ENCODE peak calls at places on chromosome 5, in five cellular contexts. F, G, K, H and A are unnamed samples.

GRCh38 chr5:95731571-95732554 is 727 bp downstream of the RHOBTB3 start:
- DNase-seq in K (peak; percentile 61), H (peak; percentile 20), G (peak; percentile 32), F (peak; percentile 57), A (no peak)

GRCh38 chr5:137622850-137623249 is 113.0 kb downstream of the KLHL3 start:
- DNase-seq in G (no peak), H (peak; percentile 64), K (no peak), F (no peak), A (no peak)

GRCh38 chr5:137836997-137837396 is 30.7 kb upstream of the MYOT start:
- DNase-seq in F (no peak), K (no peak), H (no peak), G (no peak), A (no peak)

GRCh38 chr5:74655716-74656115 is 15.2 kb upstream of the ENC1 start:
- DNase-seq in F (no peak), G (no peak), K (no peak), H (no peak), A (no peak)

GRCh38 chr5:154603485-154603884 is 125.5 kb upstream of the HAND1 start:
- DNase-seq in G (no peak), F (no peak), K (no peak), H (no peak), A (no peak)

GRCh38 chr5:125536582-125536981 is 790.1 kb upstream of the ZNF608 start:
- DNase-seq in K (no peak), F (no peak), H (no peak), G (no peak), A (no peak)

GRCh38 chr5:19314840-19315239 is 673.2 kb downstream of the CDH18 start:
- DNase-seq in F (no peak), K (no peak), G (no peak), H (no peak), A (no peak)

GRCh38 chr5:31531543-31531887 is 378 bp downstream of the DROSHA start:
- DNase-seq in H (peak; percentile 15), K (peak; percentile 39), F (peak; percentile 33), G (no peak), A (no peak)

GRCh38 chr5:73437126-73438047 is 11.2 kb downstream of the FOXD1 start:
- DNase-seq in H (no peak), G (no peak), K (peak; percentile 91), F (peak; percentile 61), A (no peak)

GRCh38 chr5:56264417-56265025 is 31.4 kb upstream of the ANKRD55 start:
- DNase-seq in H (peak; percentile 59), F (no peak), G (peak; percentile 48), K (peak; percentile 77), A (peak; percentile 38)

GRCh38 chr5:1551426-1551825 is 27.7 kb upstream of the LPCAT1 start:
- DNase-seq in H (no peak), G (no peak), K (no peak), F (no peak), A (no peak)

GRCh38 chr5:82147860-82148573 is 130.1 kb downstream of the RPS23 start:
- DNase-seq in F (no peak), H (no peak), G (no peak), K (no peak), A (no peak)

DNA sequence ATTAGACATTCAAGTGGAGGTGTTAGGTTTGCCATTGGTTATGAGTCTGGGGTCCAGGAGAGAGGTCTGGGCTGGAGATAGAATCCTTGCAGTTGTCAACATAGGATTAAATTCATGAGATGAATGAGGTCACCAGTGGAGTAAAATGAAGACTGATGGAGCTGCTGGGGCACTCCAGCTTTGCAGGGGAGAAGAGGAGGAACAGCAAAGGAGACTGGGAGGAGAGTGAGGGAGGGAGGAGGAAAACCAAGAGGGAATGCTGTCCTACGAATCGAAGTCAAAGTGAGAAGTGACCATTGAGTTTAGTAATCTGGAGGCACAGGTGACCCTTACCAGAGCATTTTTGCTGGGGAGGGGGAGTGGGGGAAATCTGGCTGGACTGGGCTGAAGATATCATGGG is 178.2 kb upstream of the NR3C1 start:
- DNase-seq in G (no peak), K (no peak), H (no peak), F (no peak), A (no peak)
- H3K9ac ChIP-seq in G (no peak overlapping the region), K (no peak overlapping the region), H (no peak overlapping the region), F (no peak overlapping the region), A (no peak overlapping the region)

GRCh38 chr5:142133382-142134206 is 25.0 kb downstream of the NDFIP1 start:
- DNase-seq in F (no peak), G (no peak), K (no peak), H (peak; percentile 42), A (no peak)
- H3K36me3 ChIP-seq in F (no peaks in the 10 kb centered on the region), G (peaks cover 67% of the 10 kb centered on the region), K (no peaks in the 10 kb centered on the region), H (peaks cover 1% of the 10 kb centered on the region), A (peaks cover 30% of the 10 kb centered on the region)

GRCh38 chr5:141234109-141234508 is 11.0 kb downstream of the PCDHB14 start:
- DNase-seq in F (no peak), K (no peak), H (peak; percentile 4), G (no peak), A (no peak)
- H3K9me3 ChIP-seq in F (peaks cover 5% of the 10 kb centered on the region), K (peaks cover 16% of the 10 kb centered on the region), H (peaks cover 37% of the 10 kb centered on the region), G (peaks cover 7% of the 10 kb centered on the region), A (peaks cover 7% of the 10 kb centered on the region)

DNA sequence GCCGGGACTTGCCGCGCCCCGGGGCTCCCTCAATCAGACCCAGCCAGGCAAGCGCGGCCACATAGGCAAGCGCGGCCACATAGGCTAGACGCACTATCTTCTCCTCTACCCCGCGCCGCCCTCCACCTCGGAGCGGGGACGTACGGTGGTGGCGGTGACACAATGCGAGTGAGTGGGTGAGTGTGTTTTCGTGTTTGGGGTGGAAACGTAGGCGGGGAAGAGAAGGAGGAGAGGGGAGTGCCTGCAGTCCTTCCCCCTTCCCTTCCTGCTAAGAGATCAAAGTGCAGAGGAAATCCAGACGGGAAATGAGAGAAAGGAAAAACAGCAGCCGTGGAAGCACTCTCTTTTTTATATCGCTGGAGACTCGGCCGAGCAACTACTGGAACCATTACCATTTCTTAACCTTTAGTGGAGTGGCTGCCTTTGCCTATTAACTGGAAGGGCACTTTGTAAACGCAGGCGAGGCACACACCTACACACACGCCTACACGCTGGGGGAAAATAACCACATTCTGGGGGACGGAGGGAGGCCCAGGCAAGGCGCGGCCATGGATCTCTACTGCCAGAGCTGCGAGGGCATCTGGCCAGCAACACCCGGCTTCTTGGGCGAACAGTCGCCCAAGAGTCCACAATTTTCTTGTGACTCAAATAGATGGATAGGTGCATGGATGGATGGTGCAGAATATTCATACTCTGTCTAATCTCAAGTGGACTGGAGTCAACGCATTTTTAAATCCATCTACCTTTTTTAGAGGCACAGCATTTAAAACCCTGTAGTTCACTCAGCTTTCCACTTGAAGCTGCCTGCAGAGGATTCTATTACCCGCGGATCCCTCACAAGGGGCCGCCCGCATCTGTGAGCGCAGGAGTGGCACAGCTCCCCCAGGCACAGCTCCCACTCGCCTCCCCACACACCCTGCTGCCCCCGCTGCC is 2.1 kb downstream of the EDIL3 start:
- DNase-seq in H (no peak), F (peak; percentile 79), G (peak; percentile 54), K (peak; percentile 82), A (peak; percentile 23)
- H3K9ac ChIP-seq in H (no peak overlapping the region), F (peak overlapping the region; percentile 51), G (peak overlapping the region; percentile 89), K (no peak overlapping the region), A (peak overlapping the region; percentile 70)

DNA sequence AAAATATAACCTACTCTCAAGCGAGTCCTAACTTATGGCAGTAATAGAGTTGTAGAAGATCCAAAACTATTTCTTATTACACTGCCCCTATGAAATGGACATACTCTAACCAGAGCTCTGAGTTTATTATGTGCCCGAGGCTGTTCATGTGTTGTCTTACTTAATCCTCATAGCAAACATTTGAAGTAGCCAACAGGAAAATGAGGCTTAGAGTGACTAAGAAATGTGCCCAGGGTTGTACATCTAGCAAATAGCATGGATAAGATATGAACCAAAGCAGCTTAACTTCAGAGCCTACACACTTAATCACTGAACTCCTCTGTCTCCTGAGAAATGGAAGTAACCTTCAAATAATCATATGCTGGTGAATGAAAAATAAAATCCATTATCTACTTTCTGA is 1551.7 kb downstream of the MAT2B start:
- DNase-seq in H (no peak), G (no peak), F (no peak), K (no peak), A (no peak)
- H3K36me3 ChIP-seq in H (no peaks in the 10 kb centered on the region), G (no peaks in the 10 kb centered on the region), F (no peaks in the 10 kb centered on the region), K (no peaks in the 10 kb centered on the region), A (no peaks in the 10 kb centered on the region)

GRCh38 chr5:179210478-179210877 is 134.8 kb downstream of the ADAMTS2 start:
- DNase-seq in K (no peak), F (no peak), H (no peak), G (no peak), A (no peak)

GRCh38 chr5:179207470-179207869 is 137.8 kb downstream of the ADAMTS2 start:
- DNase-seq in F (no peak), H (no peak), G (no peak), K (no peak), A (no peak)

GRCh38 chr5:179209359-179210150 is 135.7 kb downstream of the ADAMTS2 start:
- DNase-seq in K (no peak), H (no peak), F (no peak), G (no peak), A (no peak)

GRCh38 chr5:179207920-179208705 is 137.1 kb downstream of the ADAMTS2 start:
- DNase-seq in H (no peak), K (no peak), G (no peak), F (no peak), A (no peak)

DNA sequence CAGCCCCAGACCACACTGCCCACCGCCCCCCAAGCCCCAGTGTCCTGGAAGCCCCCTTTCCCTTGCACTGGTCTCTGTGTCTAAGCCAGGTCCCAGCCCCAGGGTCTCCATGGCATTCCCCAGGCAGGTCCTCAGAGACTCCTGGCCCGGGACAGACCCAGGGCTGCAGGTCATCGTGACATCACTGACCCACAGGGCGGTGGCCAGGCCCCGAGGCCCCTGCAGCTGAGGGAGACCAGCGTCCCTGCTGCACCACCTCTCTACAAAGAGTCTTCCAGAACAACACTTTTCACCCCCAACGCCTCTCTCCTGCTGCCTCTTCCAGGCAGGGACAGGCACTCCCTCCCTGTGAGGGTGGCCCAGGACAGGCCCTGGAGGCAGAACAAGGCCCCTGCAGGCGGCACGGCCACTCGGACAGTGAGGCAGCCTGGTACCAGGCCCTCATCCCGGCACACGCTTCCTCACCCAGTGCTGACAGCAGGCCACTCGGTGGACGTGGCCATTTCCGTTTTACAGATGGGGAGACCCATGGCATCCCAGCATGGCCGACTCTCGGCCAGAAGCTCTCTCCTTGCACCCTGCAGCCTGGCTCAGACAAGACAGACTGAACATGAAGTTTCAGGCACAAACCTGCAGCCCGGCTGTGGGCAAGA is 136.4 kb downstream of the ADAMTS2 start:
- DNase-seq in K (no peak), G (no peak), F (no peak), H (no peak), A (no peak)
- H3K9me3 ChIP-seq in K (no peaks in the 10 kb centered on the region), G (no peaks in the 10 kb centered on the region), F (no peaks in the 10 kb centered on the region), H (no peaks in the 10 kb centered on the region), A (no peaks in the 10 kb centered on the region)

GRCh38 chr5:103035701-103036100 is 84.2 kb downstream of the GIN1 start:
- DNase-seq in H (no peak), K (no peak), G (no peak), F (no peak), A (no peak)
- H3K9ac ChIP-seq in H (no peak overlapping the region), K (no peak overlapping the region), G (no peak overlapping the region), F (no peak overlapping the region), A (no peak overlapping the region)

GRCh38 chr5:177545487-177546261 is 8.7 kb downstream of the FAM193B start:
- DNase-seq in H (no peak), K (no peak), F (peak; percentile 37), G (no peak), A (no peak)
- H3K36me3 ChIP-seq in H (peaks cover 7% of the 10 kb centered on the region), K (no peaks in the 10 kb centered on the region), F (no peaks in the 10 kb centered on the region), G (peaks cover 59% of the 10 kb centered on the region), A (peaks cover 41% of the 10 kb centered on the region)